ENCODE peak calls at places on chromosomes 6 and 20, in four cellular contexts. F, S, B and M are unnamed samples.

GRCh38 chr20:34199183-34199582 is 42.0 kb upstream of the ASIP start:
- DNase-seq in F (no peak), S (no peak), B (no peak), M (no peak)

GRCh38 chr6:158283304-158284005 is 28.8 kb upstream of the TULP4 start:
- DNase-seq in F (no peak), S (no peak), B (no peak), M (peak; percentile 51)

GRCh38 chr6:149190228-149190831 is 127.2 kb upstream of the TAB2 start:
- DNase-seq in F (no peak), S (peak; percentile 24), B (no peak), M (peak; percentile 85)

GRCh38 chr6:22295145-22295544 is 1.7 kb downstream of the PRL start:
- DNase-seq in F (no peak), S (no peak), B (peak; percentile 23), M (no peak)

GRCh38 chr6:16331328-16332174 is 93.2 kb downstream of the GMPR start:
- DNase-seq in F (peak; percentile 57), S (no peak), B (peak; percentile 72), M (peak; percentile 91)

GRCh38 chr6:158038291-158039177 is 56.9 kb downstream of the SYNJ2 start:
- DNase-seq in F (no peak), S (no peak), B (no peak), M (no peak)

GRCh38 chr6:135535989-135536414 is 38.5 kb upstream of the AHI1 start:
- DNase-seq in F (peak; percentile 61), S (no peak), B (peak; percentile 30), M (peak; percentile 72)

GRCh38 chr6:43990627-43991619 is 136.3 kb downstream of the MRPL14 start:
- DNase-seq in F (no peak), S (no peak), B (no peak), M (no peak)

GRCh38 chr6:9921366-9921765 is 493.5 kb downstream of the TFAP2A start:
- DNase-seq in F (no peak), S (no peak), B (no peak), M (no peak)

GRCh38 chr6:143941852-143942627 is 66.0 kb downstream of the PLAGL1 start:
- DNase-seq in F (no peak), S (no peak), B (peak; percentile 23), M (peak; percentile 91)

GRCh38 chr6:170271771-170272314 is 19.0 kb downstream of the DLL1 start:
- DNase-seq in F (no peak), S (no peak), B (no peak), M (no peak)

GRCh38 chr20:52914870-52915269 is 57.3 kb upstream of the TSHZ2 start:
- DNase-seq in F (no peak), S (no peak), B (no peak), M (no peak)

GRCh38 chr6:24720131-24720603 is 1.2 kb upstream of the C6orf62 start:
- DNase-seq in F (peak; percentile 74), S (no peak), B (peak; percentile 19), M (peak; percentile 86)

GRCh38 chr6:43629505-43630300 is 639 bp upstream of the GTPBP2 start:
- DNase-seq in F (peak; percentile 99), S (peak; percentile 95), B (peak; percentile 94), M (peak; percentile 98)

GRCh38 chr20:40943591-40943990 is 85.0 kb upstream of the TOP1 start:
- DNase-seq in F (no peak), S (no peak), B (no peak), M (no peak)

GRCh38 chr20:33399924-33400323 is 1.4 kb downstream of the CDK5RAP1 start:
- DNase-seq in F (no peak), S (no peak), B (no peak), M (no peak)

GRCh38 chr6:37088897-37089296 is 81.1 kb upstream of the PIM1 start:
- DNase-seq in F (no peak), S (no peak), B (no peak), M (no peak)

GRCh38 chr6:139602577-139602976 is 228.1 kb upstream of the CITED2 start:
- DNase-seq in F (no peak), S (no peak), B (no peak), M (no peak)

GRCh38 chr6:84583784-84584183 is 180.6 kb downstream of the TBX18 start:
- DNase-seq in F (no peak), S (no peak), B (no peak), M (no peak)

GRCh38 chr6:33073431-33073871 is at the start of gene HLA-DPA1:
- DNase-seq in F (no peak), S (no peak), B (no peak), M (peak; percentile 96)

GRCh38 chr6:157592566-157592965 is 211.6 kb downstream of the ZDHHC14 start:
- DNase-seq in F (no peak), S (no peak), B (no peak), M (no peak)

GRCh38 chr20:58106143-58106750 is 122.2 kb downstream of the ANKRD60 start:
- DNase-seq in F (no peak), S (no peak), B (no peak), M (no peak)

GRCh38 chr6:168314948-168315347 is 4.6 kb downstream of the DACT2 start:
- DNase-seq in F (peak; percentile 81), S (no peak), B (no peak), M (no peak)

GRCh38 chr20:51484141-51484815 is 58.2 kb downstream of the NFATC2 start:
- DNase-seq in F (no peak), S (no peak), B (no peak), M (no peak)

GRCh38 chr20:57547250-57547649 is 13.7 kb upstream of the PCK1 start:
- DNase-seq in F (no peak), S (no peak), B (no peak), M (no peak)

GRCh38 chr6:105898286-105898685 is 187.8 kb upstream of the PRDM1 start:
- DNase-seq in F (no peak), S (no peak), B (no peak), M (no peak)

GRCh38 chr6:101202975-101203374 is 190.5 kb upstream of the GRIK2 start:
- DNase-seq in F (no peak), S (no peak), B (no peak), M (no peak)

GRCh38 chr6:158018370-158018771 is 36.7 kb downstream of the SYNJ2 start:
- DNase-seq in F (peak; percentile 68), S (no peak), B (no peak), M (no peak)

GRCh38 chr6:5499644-5500306 is 238.5 kb downstream of the FARS2 start:
- DNase-seq in F (no peak), S (no peak), B (no peak), M (no peak)

GRCh38 chr6:13560651-13561044 is 13.8 kb upstream of the SIRT5 start:
- DNase-seq in F (no peak), S (no peak), B (no peak), M (no peak)

GRCh38 chr6:111322145-111322544 is 160.9 kb downstream of the REV3L start:
- DNase-seq in F (no peak), S (no peak), B (no peak), M (no peak)

GRCh38 chr6:105993769-105994521 is 92.2 kb upstream of the PRDM1 start:
- DNase-seq in F (peak; percentile 27), S (no peak), B (no peak), M (no peak)

GRCh38 chr6:71181565-71181964 is 107.0 kb upstream of the OGFRL1 start:
- DNase-seq in F (peak; percentile 82), S (no peak), B (no peak), M (no peak)

GRCh38 chr6:12353731-12354130 is 63.6 kb downstream of the EDN1 start:
- DNase-seq in F (no peak), S (no peak), B (no peak), M (no peak)

GRCh38 chr20:25220021-25220730 is 24.7 kb downstream of the ENTPD6 start:
- DNase-seq in F (no peak), S (no peak), B (no peak), M (peak; percentile 74)

GRCh38 chr20:62629864-62630470 is 12.3 kb upstream of the SLCO4A1 start:
- DNase-seq in F (no peak), S (no peak), B (no peak), M (no peak)